ENCODE peak calls at places on chromosome 1, in five cellular contexts. W, M, A, K and F are unnamed samples.
A peak's percentile ranks its signal among the peaks of the same experiment; 100 is the strongest.

GRCh38 chr1:108897865-108898720 is 21.3 kb downstream of the GPSM2 start:
- DNase-seq in W (peak; percentile 44), A (peak; percentile 57), K (peak; percentile 79), M (peak; percentile 60), F (peak; percentile 25)

GRCh38 chr1:156467385-156467784 is 33.2 kb downstream of the MEF2D start:
- DNase-seq in M (no peak), K (no peak), W (peak; percentile 13), A (no peak), F (no peak)

GRCh38 chr1:222167111-222167510 is 380.8 kb downstream of the HHIPL2 start:
- DNase-seq in A (peak; percentile 46), K (peak; percentile 98), M (no peak), W (peak; percentile 41), F (peak; percentile 38)

GRCh38 chr1:240414237-240414636 is 197.7 kb downstream of the GREM2 start:
- DNase-seq in A (no peak), W (no peak), K (peak; percentile 95), M (no peak), F (no peak)

GRCh38 chr1:13543927-13544556 is 30.2 kb upstream of the LRRC38 start:
- DNase-seq in K (peak; percentile 67), W (peak; percentile 54), A (peak; percentile 50), M (no peak), F (no peak)

GRCh38 chr1:232012773-232013386 is 386.3 kb downstream of the DISC1 start:
- DNase-seq in W (no peak), M (no peak), K (peak; percentile 79), A (no peak), F (no peak)

GRCh38 chr1:71101839-71102376 is 21.1 kb upstream of the ZRANB2 start:
- DNase-seq in M (no peak), K (no peak), W (no peak), A (no peak), F (no peak)

GRCh38 chr1:102742426-102742825 is 365.9 kb downstream of the COL11A1 start:
- DNase-seq in M (no peak), A (no peak), K (peak; percentile 16), W (no peak), F (no peak)

GRCh38 chr1:17304155-17304826 is 3.7 kb upstream of the PADI4 start:
- DNase-seq in M (no peak), K (peak; percentile 26), A (no peak), W (no peak), F (no peak)

GRCh38 chr1:199083680-199084079 is 444.8 kb downstream of the PTPRC start:
- DNase-seq in K (peak; percentile 39), W (peak; percentile 6), M (no peak), A (no peak), F (no peak)

GRCh38 chr1:39615086-39615662 is 24.3 kb downstream of the HEYL start:
- DNase-seq in M (no peak), A (no peak), W (no peak), K (no peak), F (no peak)

GRCh38 chr1:166300767-166301166 is 134.0 kb upstream of the FAM78B start:
- DNase-seq in W (no peak), K (no peak), A (no peak), M (no peak), F (no peak)

GRCh38 chr1:153260473-153260979 is 1.0 kb downstream of the LORICRIN start:
- DNase-seq in A (no peak), K (peak; percentile 25), M (no peak), W (peak; percentile 18), F (no peak)

GRCh38 chr1:202135221-202135721 is 9.3 kb downstream of the ARL8A start:
- DNase-seq in K (peak; percentile 78), M (peak; percentile 52), W (peak; percentile 93), A (peak; percentile 83), F (peak; percentile 68)

GRCh38 chr1:209704584-209704983 is at the start of gene HSD11B1:
- DNase-seq in A (no peak), M (no peak), W (no peak), K (peak; percentile 93), F (no peak)

GRCh38 chr1:156892190-156893047 is 1.1 kb upstream of the PEAR1 start:
- DNase-seq in M (peak; percentile 64), A (peak; percentile 95), W (peak; percentile 94), K (peak; percentile 94), F (peak; percentile 95)

GRCh38 chr1:153752561-153753195 is 22.5 kb upstream of the SLC27A3 start:
- DNase-seq in K (peak; percentile 84), M (no peak), W (no peak), A (no peak), F (no peak)

GRCh38 chr1:23524716-23525401 is 6.2 kb downstream of the E2F2 start:
- DNase-seq in K (no peak), M (no peak), A (peak; percentile 26), W (peak; percentile 49), F (no peak)

GRCh38 chr1:91608876-91609275 is 108.2 kb downstream of the CDC7 start:
- DNase-seq in M (no peak), K (peak; percentile 84), A (no peak), W (no peak), F (no peak)

GRCh38 chr1:230958370-230958769 is 20.3 kb downstream of the TTC13 start:
- DNase-seq in K (no peak), W (no peak), M (no peak), A (no peak), F (no peak)

GRCh38 chr1:41365772-41366427 is 4.7 kb downstream of the FOXO6 start:
- DNase-seq in K (no peak), A (peak; percentile 43), W (no peak), M (no peak), F (no peak)

GRCh38 chr1:35269989-35270289 is 1.4 kb downstream of the ZMYM4 start:
- DNase-seq in K (no peak), A (no peak), M (no peak), W (no peak), F (no peak)
- H3K9ac ChIP-seq in K (peak overlapping the region; percentile 97), A (peak overlapping the region; percentile 94), M (peak overlapping the region; percentile 89), W (peak overlapping the region; percentile 99), F (peak overlapping the region; percentile 82)

DNA sequence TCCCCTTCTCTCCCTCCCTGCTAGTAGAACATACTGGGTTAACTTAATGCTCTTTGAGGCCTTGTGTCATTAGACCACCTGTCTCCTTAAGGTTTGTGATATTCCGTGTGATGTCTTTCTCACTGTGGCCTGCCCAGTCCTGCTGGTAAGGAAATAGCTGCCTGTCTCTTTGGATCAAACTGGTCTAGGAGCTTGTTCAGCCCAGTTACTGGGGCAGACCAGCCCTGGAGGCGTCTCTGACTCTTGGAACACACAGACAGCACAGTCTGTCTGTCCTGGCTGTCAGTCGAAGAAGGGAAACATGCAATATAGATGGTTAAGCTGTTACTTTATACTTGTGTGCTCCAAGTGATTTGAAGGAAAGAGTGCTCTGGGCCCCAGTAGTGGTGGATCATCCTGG is 20.4 kb downstream of the PBX1 start:
- DNase-seq in K (no peak), W (no peak), A (no peak), M (no peak), F (no peak)
- H3K4me1 ChIP-seq in K (peaks cover 6% of the 10 kb centered on the region), W (peaks cover 4% of the 10 kb centered on the region), A (peaks cover 59% of the 10 kb centered on the region), M (no peaks in the 10 kb centered on the region), F (peaks cover 12% of the 10 kb centered on the region)

DNA sequence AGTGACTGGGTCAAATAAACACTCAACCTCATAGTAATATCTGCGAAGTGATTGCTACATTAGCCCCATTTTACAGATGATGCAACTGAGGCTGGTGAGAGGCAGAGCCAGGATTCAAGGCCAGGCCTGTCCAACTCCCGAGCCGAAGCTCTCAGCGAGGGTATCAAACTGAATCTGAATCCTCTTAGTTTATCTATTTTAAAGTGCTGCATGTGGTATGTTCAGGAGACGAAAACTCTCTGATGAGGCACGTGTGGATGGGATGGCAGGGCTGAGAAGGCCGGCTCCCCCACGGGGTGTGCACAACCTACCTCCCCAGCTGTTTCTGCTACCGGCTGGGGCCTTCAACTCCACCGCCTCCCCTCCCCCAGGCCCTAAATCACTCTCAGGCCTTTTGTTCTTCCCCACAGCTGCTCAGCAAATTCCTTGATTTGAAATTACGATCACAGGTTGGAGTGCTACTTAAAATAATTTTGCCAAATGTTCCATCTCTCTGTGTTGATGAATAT is 171.8 kb downstream of the TOMM20 start:
- DNase-seq in M (peak; percentile 80), A (peak; percentile 65), K (no peak), W (no peak), F (peak; percentile 60)
- H3K9ac ChIP-seq in M (peak overlapping the region; percentile 92), A (no peak overlapping the region), K (no peak overlapping the region), W (no peak overlapping the region), F (peak overlapping the region; percentile 53)

DNA sequence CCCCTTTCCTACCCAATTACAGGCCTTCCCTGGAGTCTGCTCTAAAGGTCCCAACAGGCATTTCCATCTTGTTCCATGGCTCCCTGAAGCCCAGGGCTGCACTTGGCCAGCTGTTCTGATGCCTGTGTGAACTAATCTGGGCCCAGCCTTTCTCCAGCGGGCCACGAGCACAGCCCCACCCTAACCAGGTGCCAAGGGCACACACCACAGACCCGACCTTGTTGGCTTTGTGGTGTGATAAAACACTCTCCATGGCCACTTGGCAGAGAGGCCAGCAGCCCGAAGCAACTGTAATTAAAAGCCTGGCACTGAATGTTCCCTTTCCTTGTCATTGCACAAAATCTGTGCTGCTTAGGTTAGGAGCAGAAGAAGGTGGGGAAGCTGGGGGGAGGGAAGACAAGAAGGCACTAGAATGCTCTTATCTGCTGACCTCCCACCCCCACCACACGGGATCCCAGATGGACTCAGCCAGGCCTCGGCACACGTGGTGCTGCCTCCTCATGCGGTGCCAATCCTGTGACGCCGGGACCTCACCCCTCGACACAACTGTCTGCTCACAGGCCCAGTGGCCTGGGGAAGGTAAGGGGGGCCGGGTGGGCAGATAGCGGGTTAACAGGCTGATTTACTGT is 9.9 kb downstream of the HCRTR1 start:
- DNase-seq in W (peak; percentile 82), A (no peak), M (no peak), K (no peak), F (no peak)
- H3K4me1 ChIP-seq in W (peaks cover 61% of the 10 kb centered on the region), A (no peaks in the 10 kb centered on the region), M (no peaks in the 10 kb centered on the region), K (peaks cover 27% of the 10 kb centered on the region), F (peaks cover 52% of the 10 kb centered on the region)